ENCODE peak calls at places on chromosomes 6 and 20, in four cellular contexts. V is IMR-90, K is neural progenitor cell, D is fibroblast of lung. T is an unnamed sample.

GRCh38 chr6:6993503-6994237 is 114.1 kb upstream of the RREB1 start:
- DNase-seq in V (no peak), K (no peak), D (peak; percentile 16), T (no peak)

GRCh38 chr6:90021701-90022100 is 127.4 kb downstream of the GJA10 start:
- DNase-seq in V (no peak), K (no peak), D (no peak), T (no peak)

GRCh38 chr6:125481056-125481455 is 179.3 kb upstream of the HDDC2 start:
- DNase-seq in V (no peak), K (no peak), D (no peak), T (no peak)

GRCh38 chr20:39271205-39271604 is 309.1 kb downstream of the DHX35 start:
- DNase-seq in V (no peak), K (no peak), D (no peak), T (no peak)

GRCh38 chr20:18774207-18774606 is 39.4 kb upstream of the SCP2D1 start:
- DNase-seq in V (no peak), K (no peak), D (no peak), T (no peak)

GRCh38 chr20:46548688-46549087 is 1.8 kb downstream of the OCSTAMP start:
- DNase-seq in V (no peak), K (no peak), D (no peak), T (no peak)

GRCh38 chr20:10671221-10671849 is 2.5 kb downstream of the JAG1 start:
- DNase-seq in V (peak; percentile 94), K (peak; percentile 80), D (peak; percentile 98), T (peak; percentile 92)

GRCh38 chr6:73691512-73691911 is 4.5 kb upstream of the CD109 start:
- DNase-seq in V (peak; percentile 55), K (no peak), D (no peak), T (no peak)

GRCh38 chr6:52514514-52514913 is 62.3 kb downstream of the TRAM2 start:
- DNase-seq in V (peak; percentile 81), K (no peak), D (peak; percentile 90), T (no peak)

GRCh38 chr6:10302566-10303235 is 112.2 kb downstream of the TFAP2A start:
- DNase-seq in V (no peak), K (no peak), D (no peak), T (no peak)

GRCh38 chr6:134176283-134176975 is 124.0 kb upstream of the SLC2A12 start:
- DNase-seq in V (peak; percentile 37), K (peak; percentile 69), D (peak; percentile 48), T (peak; percentile 62)

GRCh38 chr6:125810435-125810834 is 19.7 kb downstream of the NCOA7 start:
- DNase-seq in V (no peak), K (no peak), D (no peak), T (no peak)

GRCh38 chr6:5142915-5143314 is 57.8 kb downstream of the PPP1R3G start:
- DNase-seq in V (peak; percentile 7), K (no peak), D (no peak), T (no peak)

DNA sequence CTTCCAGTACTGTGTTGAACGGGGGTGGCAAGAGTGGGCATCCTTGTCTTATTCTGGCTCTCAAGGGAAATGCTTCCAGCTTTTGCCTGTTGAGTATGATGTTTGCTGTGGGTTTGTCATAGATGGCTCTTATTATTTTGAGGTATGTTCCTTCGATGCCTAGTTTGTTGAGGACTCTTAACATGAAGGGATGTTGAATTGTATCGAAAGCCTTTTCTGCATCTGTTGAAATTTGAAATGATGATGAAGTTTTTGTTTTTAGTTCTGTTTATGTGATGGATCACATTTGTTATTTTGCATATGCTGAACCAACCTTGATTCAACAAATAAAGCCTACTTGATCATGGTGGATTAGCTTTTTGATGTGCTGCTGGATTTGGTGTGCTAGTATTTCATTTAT is 48.0 kb downstream of the RPRD1B start:
- DNase-seq in V (no peak), K (no peak), D (peak; percentile 54), T (no peak)
- H4K20me1 ChIP-seq in V (no peaks in the 10 kb centered on the region), K (no peaks in the 10 kb centered on the region), D (no peaks in the 10 kb centered on the region), T (no peaks in the 10 kb centered on the region)

GRCh38 chr20:2118783-2119182 is 17.2 kb downstream of the STK35 start:
- DNase-seq in V (no peak), K (no peak), D (no peak), T (no peak)

GRCh38 chr20:2125474-2126112 is 24.0 kb downstream of the STK35 start:
- DNase-seq in V (no peak), K (no peak), D (no peak), T (no peak)

GRCh38 chr20:2123720-2124119 is 22.1 kb downstream of the STK35 start:
- DNase-seq in V (no peak), K (no peak), D (no peak), T (no peak)

GRCh38 chr20:2124632-2125131 is 23.1 kb downstream of the STK35 start:
- DNase-seq in V (no peak), K (no peak), D (no peak), T (no peak)

DNA sequence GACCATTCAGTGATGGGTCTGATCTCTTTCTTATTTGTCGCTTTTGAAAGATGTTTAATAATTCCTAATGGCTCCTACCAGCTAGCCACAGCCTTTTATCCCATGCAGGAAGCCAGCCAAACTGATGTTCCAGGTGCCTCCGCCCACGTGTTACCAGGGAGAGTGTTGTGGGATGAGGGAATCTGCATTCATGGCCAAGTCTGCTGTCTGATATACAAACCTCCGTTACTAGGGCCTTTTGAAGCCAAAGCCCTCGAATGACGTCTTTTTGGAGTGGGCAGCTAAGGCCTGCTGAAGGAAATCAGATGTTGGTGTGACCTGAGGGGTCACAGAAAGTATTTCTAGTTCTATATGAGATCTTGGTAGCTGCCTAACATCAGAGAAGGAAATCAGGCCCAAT is 21.3 kb downstream of the STK35 start:
- DNase-seq in V (peak; percentile 97), K (no peak), D (peak; percentile 80), T (no peak)
- H4K20me1 ChIP-seq in V (peaks cover 58% of the 10 kb centered on the region), K (peaks cover 87% of the 10 kb centered on the region), D (peaks cover 2% of the 10 kb centered on the region), T (no peaks in the 10 kb centered on the region)

DNA sequence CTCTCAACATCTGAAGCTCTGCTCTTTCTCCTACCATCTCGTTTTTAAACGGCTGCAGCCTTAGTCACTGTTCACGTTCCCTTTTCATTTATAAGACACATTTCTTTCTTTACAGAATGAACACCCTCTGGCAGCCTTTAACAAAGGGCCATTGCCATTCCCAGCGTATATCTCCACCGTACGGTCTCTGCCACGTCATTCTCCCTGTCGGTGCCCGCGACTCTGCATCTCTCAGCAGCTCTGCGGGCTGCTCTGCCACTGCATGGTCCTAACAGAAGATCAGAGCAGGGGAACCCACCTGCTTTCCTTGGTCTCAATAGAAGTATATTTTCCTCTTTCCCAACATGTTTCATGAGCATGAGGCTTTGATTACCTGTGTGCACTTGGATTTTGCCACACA is 102.8 kb upstream of the SYNDIG1 start:
- DNase-seq in V (no peak), K (no peak), D (no peak), T (no peak)
- H4K20me1 ChIP-seq in V (no peaks in the 10 kb centered on the region), K (no peaks in the 10 kb centered on the region), D (no peaks in the 10 kb centered on the region), T (no peaks in the 10 kb centered on the region)

GRCh38 chr20:34004227-34004626 is 10.5 kb downstream of the RALY start:
- DNase-seq in V (no peak), K (no peak), D (no peak), T (no peak)
- H4K20me1 ChIP-seq in V (peaks cover 89% of the 10 kb centered on the region), K (peaks cover 73% of the 10 kb centered on the region), D (no peaks in the 10 kb centered on the region), T (peaks cover 32% of the 10 kb centered on the region)

T was measured in endothelial cell of umbilical vein.